ENCODE peak calls at places on chromosomes 13 and 19, in nine cellular contexts. X, S, B, H, J, W, L, V and F are unnamed samples.

GRCh38 chr19:30338878-30339623 is 33.1 kb upstream of the ZNF536 start:
- DNase-seq in X (no peak), S (no peak), B (peak; percentile 31), H (no peak), J (no peak), W (no peak), L (peak; percentile 27), V (no peak), F (no peak)

GRCh38 chr13:47094734-47095434 is 198.0 kb upstream of the HTR2A start:
- DNase-seq in X (no peak), S (no peak), B (no peak), H (no peak), J (no peak), W (no peak), L (no peak), V (no peak), F (no peak)

GRCh38 chr19:41703602-41704293 is 4.7 kb upstream of the CEACAM5 start:
- DNase-seq in X (no peak), S (no peak), B (peak; percentile 40), H (no peak), J (no peak), W (peak; percentile 47), L (no peak), V (no peak), F (no peak)

GRCh38 chr13:48281556-48281955 is 22.0 kb upstream of the RB1 start:
- DNase-seq in X (no peak), S (no peak), B (no peak), H (no peak), J (no peak), W (no peak), L (no peak), V (no peak), F (no peak)

GRCh38 chr19:34960103-34960805 is 3.8 kb downstream of the ZNF792 start:
- DNase-seq in X (no peak), S (no peak), B (no peak), H (no peak), J (no peak), W (peak; percentile 53), L (no peak), V (no peak), F (no peak)

GRCh38 chr13:42707003-42707402 is 74.4 kb upstream of the FAM216B start:
- DNase-seq in X (no peak), S (no peak), B (no peak), H (no peak), J (no peak), W (no peak), L (no peak), V (no peak), F (no peak)

GRCh38 chr13:31675521-31675953 is 63.8 kb upstream of the RXFP2 start:
- DNase-seq in X (no peak), S (no peak), B (no peak), H (no peak), J (no peak), W (no peak), L (no peak), V (no peak), F (no peak)

GRCh38 chr19:8005534-8006256 is at the start of gene ELAVL1:
- DNase-seq in X (peak; percentile 96), S (peak; percentile 53), B (peak; percentile 92), H (peak; percentile 92), J (peak; percentile 77), W (peak; percentile 93), L (peak; percentile 88), V (peak; percentile 89), F (peak; percentile 86)

DNA sequence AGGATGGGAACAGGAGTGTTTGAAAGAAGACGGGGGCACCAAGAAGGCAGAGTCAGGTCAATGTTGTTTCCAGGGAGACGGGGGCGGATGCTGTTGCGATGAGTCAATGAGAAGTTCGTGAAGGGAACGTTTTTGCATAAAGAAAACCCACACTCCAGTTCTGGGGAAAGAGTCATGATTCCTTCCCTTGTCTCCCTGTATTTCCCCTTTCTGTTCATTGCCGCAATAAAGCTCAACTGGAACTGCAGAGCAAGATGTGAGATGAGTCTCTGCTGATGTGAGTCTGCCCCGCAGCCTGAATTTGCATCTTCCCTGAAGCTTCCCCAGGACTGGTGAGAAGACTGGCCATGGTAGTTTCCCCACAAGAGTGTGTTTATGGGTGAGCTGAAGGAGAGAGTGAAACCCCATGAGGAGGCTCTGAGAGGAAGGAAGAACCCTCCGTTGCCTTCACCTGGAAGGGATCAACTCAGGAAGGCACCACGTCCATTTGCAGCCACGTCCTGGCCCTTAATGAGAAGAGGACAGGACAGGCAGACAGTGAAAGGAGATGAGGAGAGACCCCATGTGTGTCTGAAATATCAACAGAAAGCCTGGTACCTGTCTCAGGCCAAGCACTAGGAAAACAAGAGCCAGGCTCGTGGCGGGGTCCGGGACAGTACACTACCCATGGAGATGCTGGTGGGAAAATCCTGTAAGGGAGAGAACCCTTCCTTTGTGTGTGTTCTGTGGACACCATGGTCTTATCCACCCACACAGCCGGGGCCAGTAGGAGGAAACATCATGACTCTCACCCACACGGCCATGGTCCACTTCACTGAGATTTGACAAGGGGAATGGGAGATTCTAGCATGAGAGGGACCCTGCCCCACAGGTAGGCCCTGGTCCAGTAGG is 13.7 kb downstream of the LILRA1 start:
- DNase-seq in X (no peak), S (no peak), B (no peak), H (no peak), J (no peak), W (peak; percentile 57), L (no peak), V (no peak), F (no peak)
- TF ChIP-seq POLR2A in X (no peak), S (no peak), B (no peak), H (no peak), J (no peak), W (no peak), L (no peak), V (no peak), F (no peak)

GRCh38 chr19:3033595-3034193 is 4.6 kb upstream of the TLE2 start:
- DNase-seq in X (no peak), S (no peak), B (no peak), H (no peak), J (no peak), W (no peak), L (no peak), V (peak; percentile 44), F (peak; percentile 41)

GRCh38 chr19:3034194-3034844 is 5.2 kb upstream of the TLE2 start:
- DNase-seq in X (no peak), S (no peak), B (no peak), H (no peak), J (no peak), W (no peak), L (no peak), V (no peak), F (no peak)

GRCh38 chr19:3036119-3036794 is 7.2 kb upstream of the TLE2 start:
- DNase-seq in X (peak; percentile 86), S (peak; percentile 76), B (peak; percentile 98), H (peak; percentile 96), J (peak; percentile 94), W (peak; percentile 94), L (peak; percentile 94), V (peak; percentile 93), F (peak; percentile 95)

GRCh38 chr19:3035542-3036118 is 6.5 kb upstream of the TLE2 start:
- DNase-seq in X (peak; percentile 99), S (peak; percentile 94), B (peak; percentile 99), H (peak; percentile 99), J (peak; percentile 100), W (peak; percentile 94), L (peak; percentile 98), V (peak; percentile 99), F (peak; percentile 100)

DNA sequence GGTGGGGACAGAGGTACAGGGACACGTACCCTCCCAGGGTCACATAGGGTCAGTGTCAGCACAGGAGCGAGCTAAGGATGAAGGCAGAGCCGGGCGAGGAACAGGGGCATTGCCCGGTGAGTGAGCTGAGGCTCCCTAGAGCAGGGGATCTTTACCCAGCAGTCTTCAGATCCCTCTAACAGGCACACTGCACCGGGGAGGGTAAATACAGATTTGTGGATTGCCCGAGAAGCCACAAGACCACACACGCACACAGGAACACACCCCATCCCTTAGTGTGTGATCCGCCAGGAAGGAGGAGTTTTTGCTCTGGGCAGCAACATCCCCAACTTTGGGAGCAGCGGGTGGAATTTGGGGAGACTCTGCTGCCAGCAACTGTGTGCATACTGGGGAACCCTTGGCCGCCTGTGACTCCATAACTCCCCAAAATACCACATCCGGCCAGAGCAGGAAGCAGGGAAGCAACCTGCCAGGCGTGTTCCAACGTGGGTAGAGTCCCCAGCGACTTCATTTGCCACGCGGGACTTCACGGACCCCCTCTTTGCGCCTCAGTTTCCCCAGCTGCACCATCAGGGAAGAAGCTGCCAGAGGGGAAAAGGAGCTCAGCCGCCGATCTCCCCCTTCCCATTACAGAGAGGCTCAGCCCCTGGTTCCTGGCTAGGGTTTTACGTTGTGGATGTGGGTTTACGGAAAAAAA is 5.9 kb upstream of the TLE2 start:
- DNase-seq in X (no peak), S (no peak), B (no peak), H (no peak), J (peak; percentile 41), W (peak; percentile 84), L (no peak), V (no peak), F (peak; percentile 77)
- TF ChIP-seq POLR2A in X (no peak), S (no peak), B (no peak), H (no peak), J (no peak), W (no peak), L (no peak), V (no peak), F (peak; percentile 3)

DNA sequence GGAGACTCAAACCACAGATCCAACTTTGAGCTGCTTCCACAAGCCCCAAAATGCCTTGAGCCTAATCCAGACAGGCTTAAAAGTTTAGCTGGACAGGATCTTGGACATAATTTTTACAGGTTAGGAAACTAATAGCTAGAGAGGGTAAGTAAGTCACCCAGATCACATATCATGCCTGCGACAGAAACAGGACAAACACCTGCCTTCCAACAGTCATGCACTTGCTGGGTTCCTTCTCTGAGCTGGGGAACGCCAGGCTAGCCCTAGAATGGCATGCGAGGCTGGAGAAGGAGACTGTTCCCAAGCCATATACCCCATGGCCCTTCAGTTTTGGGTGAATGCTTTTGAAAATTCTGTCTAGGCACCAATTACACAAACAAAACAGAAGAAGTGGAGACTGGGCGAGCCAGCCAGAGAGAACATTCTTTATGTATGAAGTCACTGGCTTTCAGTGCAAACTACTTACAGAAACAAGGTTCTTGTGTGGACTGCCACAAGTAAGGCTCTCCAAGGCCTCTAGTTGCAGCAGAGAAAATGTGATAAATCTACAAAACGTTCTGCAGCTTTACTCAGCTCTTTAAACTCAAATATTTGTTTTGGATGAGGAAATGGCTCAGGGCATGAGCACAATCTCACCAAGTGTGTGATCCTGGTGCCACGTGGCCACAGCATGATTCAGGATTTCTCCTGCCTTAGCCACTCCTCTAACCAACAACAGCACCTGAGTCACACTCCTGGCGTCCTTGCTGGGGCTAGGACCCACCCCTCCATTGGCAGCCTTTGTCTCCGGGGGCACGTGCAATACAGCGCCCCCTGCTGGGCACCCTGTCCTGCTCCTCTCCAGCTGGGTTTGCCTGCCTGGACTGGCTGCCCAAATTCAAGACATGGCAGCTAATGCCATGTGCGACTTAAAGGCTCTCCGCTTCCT is 73.4 kb upstream of the UBL3 start:
- DNase-seq in X (peak; percentile 47), S (peak; percentile 77), B (peak; percentile 96), H (peak; percentile 40), J (peak; percentile 58), W (peak; percentile 84), L (peak; percentile 80), V (peak; percentile 92), F (peak; percentile 58)
- TF ChIP-seq POLR2A in X (no peak), S (no peak), B (peak; percentile 30), H (no peak), J (no peak), W (no peak), L (no peak), V (no peak), F (no peak)

GRCh38 chr19:46787040-46787330 is 1.4 kb downstream of the SLC1A5 start:
- DNase-seq in X (no peak), S (no peak), B (no peak), H (no peak), J (no peak), W (no peak), L (no peak), V (no peak), F (no peak)

GRCh38 chr19:46785054-46785979 is 3.1 kb downstream of the SLC1A5 start:
- DNase-seq in X (no peak), S (no peak), B (no peak), H (no peak), J (no peak), W (no peak), L (no peak), V (no peak), F (no peak)

GRCh38 chr19:46785980-46786235 is 2.5 kb downstream of the SLC1A5 start:
- DNase-seq in X (no peak), S (no peak), B (no peak), H (no peak), J (no peak), W (no peak), L (no peak), V (no peak), F (no peak)

GRCh38 chr19:46787331-46788100 is 878 bp downstream of the SLC1A5 start:
- DNase-seq in X (no peak), S (no peak), B (no peak), H (peak; percentile 56), J (peak; percentile 53), W (peak; percentile 88), L (no peak), V (peak; percentile 20), F (peak; percentile 34)

GRCh38 chr19:46786236-46787039 is 2.0 kb downstream of the SLC1A5 start:
- DNase-seq in X (peak; percentile 66), S (no peak), B (peak; percentile 64), H (peak; percentile 67), J (peak; percentile 77), W (peak; percentile 86), L (peak; percentile 61), V (peak; percentile 13), F (peak; percentile 80)
- TF ChIP-seq POLR2A in X (no peak), S (no peak), B (no peak), H (no peak), J (no peak), W (no peak), L (peak; percentile 17), V (no peak), F (no peak)